ENCODE peak calls at places on chromosomes 11 and 22, in seven cellular contexts. X is nephron progenitor cell, P is Panc1, E is pancreas, I is thoracic aorta, T is A549, F is lower lobe of right lung. N is an unnamed sample.

GRCh38 chr22:32079110-32080089 is 36.3 kb downstream of the SLC5A1 start:
- DNase-seq in X (no peak), P (no peak), E (no peak), I (no peak), T (peak; percentile 69), F (no peak), N (peak; percentile 71)

GRCh38 chr11:69876013-69876412 is 56.8 kb upstream of the FGF3 start:
- DNase-seq in X (no peak), P (no peak), E (no peak), I (no peak), T (no peak), F (peak; percentile 14), N (no peak)

GRCh38 chr11:48037709-48038468 is 57.5 kb downstream of the PTPRJ start:
- DNase-seq in X (no peak), P (no peak), E (no peak), I (no peak), T (no peak), F (no peak), N (peak; percentile 55)

GRCh38 chr22:26409705-26410376 is 19.2 kb upstream of the ASPHD2 start:
- DNase-seq in X (no peak), P (no peak), E (no peak), I (no peak), T (no peak), F (no peak), N (no peak)

GRCh38 chr11:117834068-117834810 is 9.7 kb upstream of the FXYD2 start:
- DNase-seq in X (no peak), P (no peak), E (no peak), I (no peak), T (no peak), F (no peak), N (no peak)

GRCh38 chr11:119051440-119052162 is 5.4 kb downstream of the HYOU1 start:
- DNase-seq in X (no peak), P (no peak), E (no peak), I (no peak), T (no peak), F (no peak), N (no peak)

GRCh38 chr11:20618083-20618482 is 18.7 kb downstream of the SLC6A5 start:
- DNase-seq in X (no peak), P (no peak), E (no peak), I (no peak), T (no peak), F (no peak), N (peak; percentile 8)

GRCh38 chr11:16982809-16983208 is 31.4 kb downstream of the PLEKHA7 start:
- DNase-seq in X (no peak), P (no peak), E (no peak), I (no peak), T (no peak), F (no peak), N (no peak)

GRCh38 chr22:40479887-40480538 is 109.6 kb downstream of the SGSM3 start:
- DNase-seq in X (no peak), P (no peak), E (no peak), I (no peak), T (no peak), F (no peak), N (peak; percentile 32)

GRCh38 chr11:114230031-114230430 is 66.2 kb upstream of the NNMT start:
- DNase-seq in X (no peak), P (no peak), E (no peak), I (no peak), T (no peak), F (no peak), N (no peak)

GRCh38 chr11:203945-204586 is 3.1 kb downstream of the BET1L start:
- DNase-seq in X (no peak), P (no peak), E (no peak), I (no peak), T (no peak), F (no peak), N (no peak)

GRCh38 chr11:128757235-128757711 is 63.4 kb downstream of the FLI1 start:
- DNase-seq in X (no peak), P (no peak), E (no peak), I (no peak), T (peak; percentile 13), F (peak; percentile 61), N (no peak)

GRCh38 chr22:32341122-32341740 is 16.4 kb upstream of the RFPL3 start:
- DNase-seq in X (peak; percentile 57), P (no peak), E (no peak), I (no peak), T (no peak), F (no peak), N (no peak)

GRCh38 chr11:12727556-12728070 is 53.4 kb downstream of the TEAD1 start:
- DNase-seq in X (no peak), P (no peak), E (no peak), I (no peak), T (no peak), F (no peak), N (peak; percentile 91)

GRCh38 chr22:39135092-39135896 is 17.2 kb downstream of the CBX7 start:
- DNase-seq in X (peak; percentile 82), P (no peak), E (no peak), I (no peak), T (peak; percentile 49), F (no peak), N (no peak)

GRCh38 chr22:30128511-30128910 is 48.2 kb downstream of the HORMAD2 start:
- DNase-seq in X (no peak), P (no peak), E (no peak), I (no peak), T (no peak), F (no peak), N (no peak)

GRCh38 chr11:87645626-87646025 is 529.6 kb downstream of the RAB38 start:
- DNase-seq in X (no peak), P (no peak), E (no peak), I (no peak), T (no peak), F (no peak), N (no peak)

DNA sequence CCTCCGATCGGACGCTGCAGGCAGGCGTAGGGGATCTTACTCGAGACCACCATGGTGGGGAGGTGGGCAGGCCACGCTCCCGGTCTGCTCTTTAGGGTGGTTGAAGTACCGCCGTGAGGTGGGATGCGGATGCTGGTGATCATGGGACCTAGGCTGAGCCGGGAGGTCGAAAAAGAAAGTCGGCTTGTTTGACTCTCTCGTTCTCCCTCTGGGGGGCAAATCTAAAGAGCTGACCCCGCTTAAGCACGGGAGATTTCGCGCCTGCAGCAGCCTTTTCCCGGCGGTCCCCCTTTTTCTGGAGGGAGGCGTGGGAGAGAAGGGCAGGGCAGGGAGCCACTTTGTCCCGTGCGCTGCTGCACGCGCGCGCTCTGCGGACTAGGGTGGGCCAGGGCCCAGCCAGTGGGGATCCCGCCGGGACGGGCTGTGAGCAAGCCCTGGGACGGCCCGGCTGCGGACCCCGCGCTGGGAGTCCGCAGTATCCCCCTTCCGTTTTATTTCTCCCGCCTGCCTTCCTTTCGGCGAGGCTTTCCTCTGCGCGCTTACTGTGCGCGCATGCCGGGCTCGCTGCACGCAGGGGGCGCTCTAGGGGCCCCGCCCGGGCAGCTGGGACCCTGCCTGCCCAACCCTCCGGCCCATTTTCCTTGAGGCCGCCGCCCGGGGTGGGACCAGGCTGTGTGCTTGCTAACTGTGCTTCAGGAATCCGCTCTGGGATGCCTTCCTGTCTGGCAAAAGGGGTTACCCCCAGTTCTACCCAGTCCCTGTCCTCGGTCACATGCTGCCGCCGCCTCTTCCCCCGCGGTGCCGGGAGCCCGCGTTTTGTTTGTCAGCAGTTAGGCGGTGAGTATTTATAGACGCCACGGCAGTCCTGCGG is 81.0 kb downstream of the PRR5L start:
- DNase-seq in X (peak; percentile 68), P (no peak), E (no peak), I (no peak), T (peak; percentile 56), F (peak; percentile 69), N (peak; percentile 18)
- TF ChIP-seq CTCF in X (peak; percentile 60), P (peak; percentile 70), E (peak; percentile 28), I (peak; percentile 36), T (peak; percentile 78), F (peak; percentile 67), N (peak; percentile 46)

GRCh38 chr11:64359712-64360402 is 895 bp downstream of the RPS6KA4 start:
- DNase-seq in X (no peak), P (no peak), E (no peak), I (no peak), T (no peak), F (peak; percentile 69), N (no peak)

GRCh38 chr11:64357904-64358535 is 942 bp upstream of the RPS6KA4 start:
- DNase-seq in X (no peak), P (peak; percentile 18), E (no peak), I (no peak), T (peak; percentile 56), F (no peak), N (no peak)

GRCh38 chr11:64360403-64360980 is 1.5 kb downstream of the RPS6KA4 start:
- DNase-seq in X (no peak), P (no peak), E (no peak), I (no peak), T (no peak), F (no peak), N (no peak)

GRCh38 chr11:64358536-64358906 is 441 bp upstream of the RPS6KA4 start:
- DNase-seq in X (no peak), P (no peak), E (no peak), I (no peak), T (no peak), F (no peak), N (no peak)

GRCh38 chr11:64358907-64359711 is at the start of gene RPS6KA4:
- DNase-seq in X (peak; percentile 69), P (no peak), E (peak; percentile 51), I (no peak), T (peak; percentile 47), F (peak; percentile 74), N (peak; percentile 42)
- TF ChIP-seq CTCF in X (no peak), P (no peak), E (no peak), I (no peak), T (no peak), F (no peak), N (no peak)

GRCh38 chr11:33742249-33742851 is 6.1 kb upstream of the CD59 start:
- DNase-seq in X (no peak), P (no peak), E (no peak), I (no peak), T (no peak), F (no peak), N (peak; percentile 69)
- TF ChIP-seq CTCF in X (no peak), P (peak; percentile 65), E (peak; percentile 48), I (peak; percentile 38), T (peak; percentile 77), F (peak; percentile 60), N (peak; percentile 44)

GRCh38 chr11:42778193-42778592 is 533.6 kb upstream of the API5 start:
- DNase-seq in X (no peak), P (no peak), E (no peak), I (no peak), T (no peak), F (no peak), N (no peak)
- TF ChIP-seq CTCF in X (peak; percentile 11), P (no peak), E (no peak), I (no peak), T (no peak), F (no peak), N (no peak)

N was measured in fibroblast of the aortic adventitia.